ENCODE peak calls at places on chromosomes 7 and 10, in nine cellular contexts. One of them, this sample, is unnamed.
A peak's percentile ranks its signal among the peaks of the same experiment; 100 is the strongest.

GRCh38 chr7:108572487-108572886 is 2.8 kb downstream of the DNAJB9 start:
- DNase-seq in upper lobe of left lung: no peak
- DNase-seq in suprapubic skin: no peak
- DNase-seq in endothelial cell of umbilical vein: no peak
- DNase-seq in breast epithelium: no peak
- DNase-seq in sigmoid colon: no peak
- DNase-seq in spleen: no peak
- DNase-seq in HCT116: no peak
- DNase-seq in transverse colon: no peak
- DNase-seq in this sample: no peak

GRCh38 chr10:130763491-130763890 is 548.0 kb downstream of the TCERG1L start:
- DNase-seq in suprapubic skin: peak; percentile 34
- DNase-seq in transverse colon: no peak
- DNase-seq in breast epithelium: no peak
- DNase-seq in HCT116: no peak
- DNase-seq in upper lobe of left lung: no peak
- DNase-seq in endothelial cell of umbilical vein: no peak
- DNase-seq in spleen: peak; percentile 36
- DNase-seq in sigmoid colon: peak; percentile 7
- DNase-seq in this sample: no peak

GRCh38 chr7:122887198-122887597 is 938 bp upstream of the CADPS2 start:
- DNase-seq in upper lobe of left lung: peak; percentile 1
- DNase-seq in spleen: peak; percentile 76
- DNase-seq in sigmoid colon: peak; percentile 78
- DNase-seq in breast epithelium: peak; percentile 45
- DNase-seq in suprapubic skin: peak; percentile 86
- DNase-seq in HCT116: peak; percentile 51
- DNase-seq in transverse colon: peak; percentile 62
- DNase-seq in endothelial cell of umbilical vein: peak; percentile 83
- DNase-seq in this sample: no peak

GRCh38 chr7:107643938-107644703 is 16.5 kb upstream of the SLC26A4 start:
- DNase-seq in breast epithelium: no peak
- DNase-seq in upper lobe of left lung: no peak
- DNase-seq in transverse colon: no peak
- DNase-seq in sigmoid colon: no peak
- DNase-seq in spleen: no peak
- DNase-seq in suprapubic skin: no peak
- DNase-seq in endothelial cell of umbilical vein: peak; percentile 16
- DNase-seq in HCT116: no peak
- DNase-seq in this sample: no peak

GRCh38 chr10:69087600-69088470 is at the start of gene SRGN:
- DNase-seq in spleen: peak; percentile 79
- DNase-seq in suprapubic skin: peak; percentile 83
- DNase-seq in endothelial cell of umbilical vein: peak; percentile 92
- DNase-seq in sigmoid colon: peak; percentile 86
- DNase-seq in transverse colon: peak; percentile 81
- DNase-seq in HCT116: no peak
- DNase-seq in breast epithelium: peak; percentile 71
- DNase-seq in upper lobe of left lung: no peak
- DNase-seq in this sample: peak; percentile 90

GRCh38 chr7:134613623-134614347 is 32.9 kb upstream of the BPGM start:
- DNase-seq in sigmoid colon: no peak
- DNase-seq in endothelial cell of umbilical vein: peak; percentile 99
- DNase-seq in suprapubic skin: no peak
- DNase-seq in transverse colon: no peak
- DNase-seq in breast epithelium: no peak
- DNase-seq in upper lobe of left lung: no peak
- DNase-seq in HCT116: no peak
- DNase-seq in spleen: no peak
- DNase-seq in this sample: no peak

GRCh38 chr7:32858648-32859047 is 32.9 kb downstream of the KBTBD2 start:
- DNase-seq in transverse colon: no peak
- DNase-seq in suprapubic skin: no peak
- DNase-seq in sigmoid colon: no peak
- DNase-seq in upper lobe of left lung: no peak
- DNase-seq in spleen: no peak
- DNase-seq in endothelial cell of umbilical vein: no peak
- DNase-seq in breast epithelium: no peak
- DNase-seq in HCT116: no peak
- DNase-seq in this sample: no peak

GRCh38 chr7:26200113-26200443 is 468 bp downstream of the HNRNPA2B1 start:
- DNase-seq in suprapubic skin: peak; percentile 88
- DNase-seq in sigmoid colon: peak; percentile 84
- DNase-seq in spleen: peak; percentile 93
- DNase-seq in upper lobe of left lung: peak; percentile 90
- DNase-seq in transverse colon: peak; percentile 81
- DNase-seq in endothelial cell of umbilical vein: peak; percentile 61
- DNase-seq in HCT116: no peak
- DNase-seq in breast epithelium: peak; percentile 60
- DNase-seq in this sample: no peak

GRCh38 chr10:128092454-128092853 is 33.8 kb downstream of the MKI67 start:
- DNase-seq in transverse colon: no peak
- DNase-seq in endothelial cell of umbilical vein: no peak
- DNase-seq in spleen: no peak
- DNase-seq in breast epithelium: no peak
- DNase-seq in sigmoid colon: no peak
- DNase-seq in upper lobe of left lung: no peak
- DNase-seq in suprapubic skin: no peak
- DNase-seq in HCT116: no peak
- DNase-seq in this sample: no peak

GRCh38 chr7:44162785-44163395 is 21.8 kb upstream of the MYL7 start:
- DNase-seq in transverse colon: no peak
- DNase-seq in upper lobe of left lung: no peak
- DNase-seq in HCT116: no peak
- DNase-seq in endothelial cell of umbilical vein: no peak
- DNase-seq in sigmoid colon: no peak
- DNase-seq in breast epithelium: no peak
- DNase-seq in suprapubic skin: peak; percentile 28
- DNase-seq in spleen: no peak
- DNase-seq in this sample: no peak

GRCh38 chr7:74023037-74023436 is 4.9 kb upstream of the ELN start:
- DNase-seq in sigmoid colon: peak; percentile 83
- DNase-seq in suprapubic skin: peak; percentile 88
- DNase-seq in spleen: no peak
- DNase-seq in transverse colon: no peak
- DNase-seq in upper lobe of left lung: no peak
- DNase-seq in HCT116: no peak
- DNase-seq in breast epithelium: no peak
- DNase-seq in endothelial cell of umbilical vein: peak; percentile 79
- DNase-seq in this sample: no peak

GRCh38 chr10:82267014-82267413 is 392.0 kb downstream of the NRG3 start:
- DNase-seq in upper lobe of left lung: no peak
- DNase-seq in endothelial cell of umbilical vein: no peak
- DNase-seq in breast epithelium: no peak
- DNase-seq in transverse colon: no peak
- DNase-seq in spleen: no peak
- DNase-seq in HCT116: no peak
- DNase-seq in suprapubic skin: no peak
- DNase-seq in sigmoid colon: no peak
- DNase-seq in this sample: no peak

GRCh38 chr7:92766461-92767003 is 69.8 kb downstream of the CDK6 start:
- DNase-seq in breast epithelium: no peak
- DNase-seq in suprapubic skin: no peak
- DNase-seq in HCT116: no peak
- DNase-seq in upper lobe of left lung: no peak
- DNase-seq in sigmoid colon: no peak
- DNase-seq in spleen: no peak
- DNase-seq in transverse colon: no peak
- DNase-seq in endothelial cell of umbilical vein: peak; percentile 47
- DNase-seq in this sample: no peak

GRCh38 chr7:94973844-94974243 is 66.5 kb downstream of the PPP1R9A start:
- DNase-seq in suprapubic skin: no peak
- DNase-seq in breast epithelium: no peak
- DNase-seq in sigmoid colon: no peak
- DNase-seq in endothelial cell of umbilical vein: no peak
- DNase-seq in transverse colon: no peak
- DNase-seq in HCT116: no peak
- DNase-seq in upper lobe of left lung: no peak
- DNase-seq in spleen: no peak
- DNase-seq in this sample: no peak

GRCh38 chr10:5343561-5343960 is 21.2 kb upstream of the UCN3 start:
- DNase-seq in sigmoid colon: no peak
- DNase-seq in HCT116: no peak
- DNase-seq in spleen: no peak
- DNase-seq in endothelial cell of umbilical vein: no peak
- DNase-seq in suprapubic skin: no peak
- DNase-seq in upper lobe of left lung: no peak
- DNase-seq in transverse colon: no peak
- DNase-seq in breast epithelium: no peak
- DNase-seq in this sample: no peak

GRCh38 chr10:3806603-3807002 is 21.6 kb upstream of the KLF6 start:
- DNase-seq in HCT116: no peak
- DNase-seq in transverse colon: peak; percentile 83
- DNase-seq in suprapubic skin: no peak
- DNase-seq in sigmoid colon: no peak
- DNase-seq in spleen: no peak
- DNase-seq in endothelial cell of umbilical vein: peak; percentile 89
- DNase-seq in upper lobe of left lung: no peak
- DNase-seq in breast epithelium: no peak
- DNase-seq in this sample: peak; percentile 89

GRCh38 chr7:110721395-110721794 is 369.5 kb upstream of the LRRN3 start:
- DNase-seq in sigmoid colon: no peak
- DNase-seq in suprapubic skin: no peak
- DNase-seq in HCT116: no peak
- DNase-seq in breast epithelium: no peak
- DNase-seq in spleen: no peak
- DNase-seq in upper lobe of left lung: no peak
- DNase-seq in endothelial cell of umbilical vein: no peak
- DNase-seq in transverse colon: no peak
- DNase-seq in this sample: no peak

GRCh38 chr7:151780626-151781025 is 96.3 kb downstream of the PRKAG2 start:
- DNase-seq in upper lobe of left lung: no peak
- DNase-seq in transverse colon: no peak
- DNase-seq in HCT116: no peak
- DNase-seq in spleen: peak; percentile 35
- DNase-seq in sigmoid colon: no peak
- DNase-seq in breast epithelium: no peak
- DNase-seq in suprapubic skin: no peak
- DNase-seq in endothelial cell of umbilical vein: peak; percentile 65
- DNase-seq in this sample: no peak

GRCh38 chr10:90378524-90379076 is 479.2 kb downstream of the HTR7 start:
- DNase-seq in sigmoid colon: no peak
- DNase-seq in breast epithelium: no peak
- DNase-seq in HCT116: no peak
- DNase-seq in spleen: no peak
- DNase-seq in upper lobe of left lung: no peak
- DNase-seq in suprapubic skin: no peak
- DNase-seq in endothelial cell of umbilical vein: no peak
- DNase-seq in transverse colon: no peak
- DNase-seq in this sample: no peak

DNA sequence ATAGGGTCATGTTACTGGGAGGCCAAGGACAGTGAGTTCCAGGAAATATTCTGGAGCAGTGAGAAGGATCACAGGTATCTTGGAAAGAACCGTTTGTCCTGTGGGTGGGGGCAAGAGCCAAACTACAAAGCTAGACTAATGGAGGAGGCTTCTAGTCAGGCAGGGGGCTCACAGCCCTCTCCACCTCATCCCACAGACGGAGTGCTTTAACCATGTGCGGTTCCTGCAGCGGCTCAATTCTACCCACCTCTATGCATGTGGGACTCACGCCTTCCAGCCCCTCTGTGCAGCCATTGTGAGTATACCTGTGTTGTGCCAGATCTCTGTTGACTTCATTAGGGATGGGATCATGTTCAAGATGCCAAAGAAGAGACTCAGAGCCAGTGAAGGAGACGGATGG is 8.1 kb downstream of the SEMA4G start:
- DNase-seq in suprapubic skin: peak; percentile 38
- DNase-seq in HCT116: no peak
- DNase-seq in upper lobe of left lung: no peak
- DNase-seq in transverse colon: no peak
- DNase-seq in spleen: peak; percentile 45
- DNase-seq in sigmoid colon: peak; percentile 13
- DNase-seq in breast epithelium: no peak
- DNase-seq in endothelial cell of umbilical vein: no peak
- DNase-seq in this sample: peak; percentile 49
- TF ChIP-seq POLR2AphosphoS5 in suprapubic skin: no peak
- TF ChIP-seq POLR2AphosphoS5 in HCT116: no peak
- TF ChIP-seq POLR2AphosphoS5 in upper lobe of left lung: no peak
- TF ChIP-seq POLR2AphosphoS5 in transverse colon: no peak
- TF ChIP-seq POLR2AphosphoS5 in spleen: no peak
- TF ChIP-seq POLR2AphosphoS5 in sigmoid colon: no peak
- TF ChIP-seq POLR2AphosphoS5 in breast epithelium: no peak
- TF ChIP-seq POLR2AphosphoS5 in endothelial cell of umbilical vein: no peak
- TF ChIP-seq POLR2AphosphoS5 in this sample: no peak

DNA sequence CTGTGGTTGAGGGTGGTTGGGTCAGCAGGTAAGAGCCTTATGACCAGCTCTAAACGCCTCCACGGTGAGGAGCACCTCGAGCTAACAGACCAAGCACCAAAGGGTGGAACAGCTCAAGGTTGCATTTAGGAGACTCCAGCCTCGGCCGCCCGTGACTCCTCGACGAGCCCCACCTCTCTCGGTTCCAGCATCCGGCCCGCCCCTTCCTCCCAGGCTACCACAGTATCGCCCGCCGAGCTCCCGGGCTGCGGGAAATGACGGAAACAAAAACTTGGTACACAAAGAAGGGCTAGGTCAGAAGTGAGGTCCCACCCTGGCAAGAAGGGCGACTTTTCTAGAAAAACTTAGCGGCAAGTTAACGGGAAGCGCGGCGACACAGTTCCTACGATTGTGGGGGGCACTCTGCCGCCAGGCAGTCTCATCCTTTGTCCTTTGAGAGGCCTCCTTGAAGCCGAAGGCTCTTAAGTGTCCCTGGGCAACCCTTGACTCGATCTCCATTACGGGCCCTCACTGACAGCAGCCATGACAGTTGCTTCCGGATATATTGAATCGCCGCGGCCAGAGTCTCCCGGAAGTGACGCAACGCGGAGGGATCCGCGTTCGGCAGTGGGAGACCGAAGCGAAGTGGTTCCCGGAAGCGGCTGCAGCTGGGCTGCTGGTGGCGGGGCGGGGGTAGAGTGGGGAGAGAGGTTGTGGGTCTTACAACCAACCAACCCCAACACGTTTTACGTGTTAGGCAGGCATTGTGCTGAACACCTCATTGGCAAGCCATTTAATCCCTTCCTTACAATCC is 40.2 kb upstream of the ZNF518A start:
- DNase-seq in HCT116: peak; percentile 85
- DNase-seq in sigmoid colon: peak; percentile 96
- DNase-seq in breast epithelium: peak; percentile 85
- DNase-seq in endothelial cell of umbilical vein: peak; percentile 86
- DNase-seq in spleen: peak; percentile 97
- DNase-seq in upper lobe of left lung: peak; percentile 95
- DNase-seq in transverse colon: peak; percentile 95
- DNase-seq in suprapubic skin: peak; percentile 95
- DNase-seq in this sample: no peak
- TF ChIP-seq POLR2A in HCT116: peak; percentile 9
- TF ChIP-seq POLR2A in sigmoid colon: no peak
- TF ChIP-seq POLR2A in breast epithelium: no peak
- TF ChIP-seq POLR2A in endothelial cell of umbilical vein: peak; percentile 66
- TF ChIP-seq POLR2A in spleen: no peak
- TF ChIP-seq POLR2A in upper lobe of left lung: peak; percentile 78
- TF ChIP-seq POLR2A in transverse colon: peak; percentile 82
- TF ChIP-seq POLR2A in suprapubic skin: no peak
- TF ChIP-seq POLR2A in this sample: no peak

GRCh38 chr7:113872981-113873380 is 45.8 kb downstream of the PPP1R3A start:
- DNase-seq in endothelial cell of umbilical vein: no peak
- DNase-seq in HCT116: no peak
- DNase-seq in upper lobe of left lung: no peak
- DNase-seq in transverse colon: no peak
- DNase-seq in sigmoid colon: no peak
- DNase-seq in suprapubic skin: no peak
- DNase-seq in spleen: no peak
- DNase-seq in breast epithelium: no peak
- DNase-seq in this sample: no peak
- H3K4me3 ChIP-seq in endothelial cell of umbilical vein: no peak overlapping the region
- H3K4me3 ChIP-seq in HCT116: no peak overlapping the region
- H3K4me3 ChIP-seq in upper lobe of left lung: no peak overlapping the region
- H3K4me3 ChIP-seq in transverse colon: no peak overlapping the region
- H3K4me3 ChIP-seq in sigmoid colon: no peak overlapping the region
- H3K4me3 ChIP-seq in suprapubic skin: no peak overlapping the region
- H3K4me3 ChIP-seq in spleen: no peak overlapping the region
- H3K4me3 ChIP-seq in breast epithelium: no peak overlapping the region
- H3K4me3 ChIP-seq in this sample: no peak overlapping the region

GRCh38 chr7:56097700-56098099 is 4.9 kb upstream of the PHKG1 start:
- DNase-seq in suprapubic skin: peak; percentile 89
- DNase-seq in upper lobe of left lung: no peak
- DNase-seq in spleen: peak; percentile 37
- DNase-seq in HCT116: no peak
- DNase-seq in endothelial cell of umbilical vein: peak; percentile 15
- DNase-seq in sigmoid colon: peak; percentile 79
- DNase-seq in transverse colon: no peak
- DNase-seq in breast epithelium: no peak
- DNase-seq in this sample: no peak
- TF ChIP-seq POLR2AphosphoS5 in suprapubic skin: no peak
- TF ChIP-seq POLR2AphosphoS5 in upper lobe of left lung: no peak
- TF ChIP-seq POLR2AphosphoS5 in spleen: no peak
- TF ChIP-seq POLR2AphosphoS5 in HCT116: no peak
- TF ChIP-seq POLR2AphosphoS5 in endothelial cell of umbilical vein: no peak
- TF ChIP-seq POLR2AphosphoS5 in sigmoid colon: no peak
- TF ChIP-seq POLR2AphosphoS5 in transverse colon: no peak
- TF ChIP-seq POLR2AphosphoS5 in breast epithelium: peak; percentile 45
- TF ChIP-seq POLR2AphosphoS5 in this sample: no peak